ENCODE peak calls at places on chromosomes 7 and 10, in four cellular contexts. P is activated CD4-positive, alpha-beta T cell treated with anti-CD3 and anti-CD28 coated beads for 36 hours; S is globus pallidus; R is activated CD8-positive, alpha-beta T cell treated with anti-CD3 and anti-CD28 coated beads, Interleukin-2, amount 10 ng/mL, durations not matched to agents 7 days and 5 days. D is an unnamed sample.

GRCh38 chr10:97540669-97541500 is 31.7 kb upstream of the ANKRD2 start:
- DNase-seq in R (no peak), S (no peak), P (no peak), D (no peak)

GRCh38 chr10:115957010-115957395 is 316.0 kb downstream of the GFRA1 start:
- DNase-seq in S (no peak), P (no peak), R (no peak), D (no peak)

GRCh38 chr7:2032876-2033407 is 199.8 kb downstream of the MAD1L1 start:
- DNase-seq in R (no peak), P (no peak), S (no peak), D (no peak)

GRCh38 chr7:128863433-128863989 is 855 bp downstream of the ATP6V1F start:
- DNase-seq in P (peak), R (peak), S (no peak), D (peak)

GRCh38 chr7:13903997-13904396 is 85.5 kb downstream of the ETV1 start:
- DNase-seq in P (no peak), S (no peak), R (no peak), D (no peak)

GRCh38 chr7:103683348-103683747 is 237.3 kb upstream of the SLC26A5 start:
- DNase-seq in S (no peak), P (no peak), R (no peak), D (no peak)

GRCh38 chr7:150412016-150412415 is 32.9 kb downstream of the ZNF775 start:
- DNase-seq in S (no peak), P (no peak), R (no peak), D (no peak)

GRCh38 chr7:52129278-52129677 is 812.7 kb upstream of the COBL start:
- DNase-seq in S (no peak), P (no peak), R (no peak), D (no peak)

GRCh38 chr10:10545771-10546170 is 471.9 kb upstream of the CELF2 start:
- DNase-seq in P (no peak), R (no peak), S (no peak), D (no peak)

GRCh38 chr7:95798401-95798930 is 26.1 kb downstream of the DYNC1I1 start:
- DNase-seq in S (no peak), P (no peak), R (no peak), D (no peak)

GRCh38 chr10:70920519-70920918 is 32.2 kb upstream of the PCBD1 start:
- DNase-seq in S (no peak), R (no peak), P (no peak), D (no peak)

GRCh38 chr10:50625663-50626062 is 1.9 kb upstream of the SGMS1 start:
- DNase-seq in R (no peak), S (no peak), P (no peak), D (no peak)

GRCh38 chr10:9009505-9009904 is 955.0 kb downstream of the GATA3 start:
- DNase-seq in S (no peak), R (no peak), P (no peak), D (no peak)

GRCh38 chr10:124641282-124642075 is 102.7 kb downstream of the FAM53B start:
- DNase-seq in P (peak), R (no peak), S (peak), D (peak)

GRCh38 chr10:5983813-5984212 is 6.5 kb upstream of the IL15RA start:
- DNase-seq in R (no peak), S (no peak), P (no peak), D (no peak)

GRCh38 chr10:113362645-113363091 is 190.2 kb upstream of the HABP2 start:
- DNase-seq in S (no peak), R (no peak), P (no peak), D (no peak)

GRCh38 chr10:108439397-108439796 is 1274.9 kb upstream of the SORCS1 start:
- DNase-seq in S (no peak), R (no peak), P (no peak), D (no peak)

GRCh38 chr7:150854066-150855000 is 2.0 kb downstream of the AOC1 start:
- DNase-seq in R (peak), S (no peak), P (no peak), D (no peak)

GRCh38 chr10:6187278-6187677 is 15.5 kb upstream of the PFKFB3 start:
- DNase-seq in S (no peak), P (no peak), R (no peak), D (no peak)

GRCh38 chr7:85682819-85683218 is 496.0 kb upstream of the SEMA3D start:
- DNase-seq in S (no peak), P (no peak), R (no peak), D (no peak)

GRCh38 chr7:14747701-14748100 is 154.8 kb downstream of the DGKB start:
- DNase-seq in R (no peak), S (no peak), P (no peak), D (no peak)

D was measured in DND-41.